ENCODE peak calls at places on chromosomes 4 and X, in five cellular contexts. S, I, E, C and M are unnamed samples.

GRCh38 chr4:80948161-80948560 is 82.3 kb upstream of the BMP3 start:
- DNase-seq in E (no peak), C (no peak), S (no peak), I (no peak), M (no peak)

GRCh38 chr4:2436301-2436700 is 17.5 kb downstream of the CFAP99 start:
- DNase-seq in S (peak), E (no peak), I (no peak), C (no peak), M (no peak)

GRCh38 chr4:1337376-1337831 is 9.6 kb upstream of the UVSSA start:
- DNase-seq in E (no peak), C (no peak), S (no peak), I (no peak), M (no peak)

GRCh38 chr4:38075370-38076152 is 115.4 kb downstream of the PTTG2 start:
- DNase-seq in C (no peak), E (peak), S (no peak), I (peak), M (no peak)

GRCh38 chrX:40100141-40100536 is 2.4 kb upstream of the BCOR start:
- DNase-seq in S (peak), C (no peak), E (no peak), I (no peak), M (no peak)

GRCh38 chr4:159075531-159075932 is 27.3 kb upstream of the RAPGEF2 start:
- DNase-seq in S (no peak), C (no peak), E (no peak), I (no peak), M (no peak)

GRCh38 chr4:8727131-8727530 is 134.6 kb downstream of the CPZ start:
- DNase-seq in I (no peak), S (peak), C (no peak), E (no peak), M (no peak)

GRCh38 chr4:120443111-120443510 is 376.5 kb upstream of the MAD2L1 start:
- DNase-seq in C (no peak), I (peak), E (no peak), S (no peak), M (no peak)

GRCh38 chr4:145909331-145909730 is 29.3 kb downstream of the ZNF827 start:
- DNase-seq in I (no peak), C (no peak), S (peak), E (no peak), M (no peak)

GRCh38 chrX:13778916-13779315 is 38.0 kb downstream of the GPM6B start:
- DNase-seq in C (no peak), I (peak), S (no peak), E (no peak), M (no peak)

GRCh38 chr4:111228396-111228795 is 605.5 kb upstream of the PITX2 start:
- DNase-seq in S (no peak), I (no peak), C (no peak), E (no peak), M (no peak)

GRCh38 chrX:40853816-40854123 is 118.4 kb upstream of the MED14 start:
- DNase-seq in S (no peak), I (no peak), E (no peak), C (no peak), M (no peak)

GRCh38 chr4:55358668-55359067 is 12.6 kb downstream of the SRD5A3 start:
- DNase-seq in I (peak), C (no peak), S (no peak), E (peak), M (no peak)

GRCh38 chr4:125021189-125021588 is 293.6 kb upstream of the FAT4 start:
- DNase-seq in C (no peak), E (no peak), I (no peak), S (no peak), M (no peak)

GRCh38 chr4:125020089-125021034 is 294.4 kb upstream of the FAT4 start:
- DNase-seq in C (no peak), S (no peak), I (no peak), E (no peak), M (no peak)

GRCh38 chr4:125022855-125023501 is 291.8 kb upstream of the FAT4 start:
- DNase-seq in E (no peak), I (no peak), C (no peak), S (no peak), M (no peak)
- TF ChIP-seq CTCF in E (no peak), I (no peak), C (no peak), S (no peak), M (no peak)

DNA sequence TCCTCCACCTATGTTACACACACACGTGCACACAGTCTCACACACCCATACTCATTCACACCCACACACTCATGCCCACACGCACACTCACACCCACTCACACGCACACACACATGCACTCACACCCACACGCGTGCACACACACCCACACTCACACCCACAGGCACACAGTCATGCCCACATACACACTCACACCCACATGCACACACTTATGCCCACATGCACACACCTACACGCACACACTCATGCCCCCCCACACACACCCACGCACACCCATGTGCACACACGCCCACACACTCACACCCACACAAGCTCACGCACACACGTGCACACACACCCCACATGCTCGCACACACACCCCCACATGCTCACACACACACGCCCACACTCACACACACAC is 140.0 kb downstream of the F11 start:
- DNase-seq in I (no peak), S (no peak), C (no peak), E (no peak), M (no peak)
- TF ChIP-seq CTCF in I (no peak), S (no peak), C (no peak), E (no peak), M (no peak)

GRCh38 chr4:119039779-119040178 is 95.9 kb upstream of the MYOZ2 start:
- DNase-seq in S (peak), C (no peak), I (no peak), E (no peak), M (no peak)
- TF ChIP-seq CTCF in S (peak), C (peak), I (peak), E (no peak), M (peak)

DNA sequence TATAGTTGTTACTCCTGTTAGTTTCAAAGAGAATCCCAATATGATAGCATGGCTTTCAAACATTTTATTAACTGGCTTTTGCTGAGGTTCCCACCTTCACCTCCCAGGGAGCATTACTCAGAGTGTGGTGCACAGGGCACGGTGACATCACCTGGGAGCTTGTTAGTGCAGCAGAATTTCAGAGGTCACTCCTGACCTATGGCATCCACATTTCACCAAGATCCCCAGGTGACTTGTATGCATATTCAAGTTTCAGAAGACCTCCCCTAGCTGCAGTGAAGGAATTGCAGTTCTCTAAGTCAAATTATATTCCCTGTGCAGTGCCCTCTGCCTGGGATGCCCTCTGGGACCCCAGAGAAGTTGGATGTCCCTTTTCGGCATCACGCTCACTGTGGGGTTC is 29.7 kb upstream of the LNX1 start:
- DNase-seq in I (no peak), S (peak), C (no peak), E (no peak), M (no peak)
- TF ChIP-seq CTCF in I (no peak), S (peak), C (no peak), E (no peak), M (peak)

GRCh38 chrX:12648995-12649394 is 142.2 kb upstream of the PRPS2 start:
- DNase-seq in I (no peak), E (no peak), C (no peak), S (no peak), M (no peak)
- TF ChIP-seq CTCF in I (no peak), E (no peak), C (no peak), S (no peak), M (no peak)

DNA sequence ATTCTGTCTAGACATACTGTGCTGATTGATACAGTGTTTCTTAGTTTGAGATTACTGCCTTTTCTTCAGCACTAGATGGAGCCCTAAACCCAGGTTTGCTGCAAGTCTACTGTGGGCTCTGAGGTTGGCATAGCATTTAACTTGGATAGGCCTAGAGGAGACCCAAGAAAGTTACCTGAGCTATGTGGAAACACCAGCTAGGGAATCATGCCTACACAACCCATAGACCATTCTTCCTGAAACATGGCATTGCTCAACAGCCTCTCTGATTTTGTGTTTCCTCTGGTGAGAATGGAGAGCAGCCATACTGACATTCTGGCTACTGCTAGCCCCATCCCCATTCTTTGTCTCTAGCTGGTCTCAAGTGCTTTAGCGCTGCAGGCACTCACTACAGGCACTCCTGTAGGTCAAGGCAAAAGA is 287.7 kb upstream of the PCDH18 start:
- DNase-seq in I (peak), C (no peak), E (peak), S (peak), M (peak)
- TF ChIP-seq CTCF in I (peak), C (peak), E (peak), S (peak), M (peak)

GRCh38 chr4:121650741-121651140 is 46.0 kb downstream of the ANXA5 start:
- DNase-seq in E (no peak), C (no peak), S (no peak), I (no peak), M (no peak)
- TF ChIP-seq CTCF in E (no peak), C (no peak), S (no peak), I (no peak), M (no peak)

GRCh38 chr4:140092094-140092820 is 61.7 kb downstream of the MAML3 start:
- DNase-seq in C (no peak), E (no peak), S (peak), I (no peak), M (no peak)
- TF ChIP-seq CTCF in C (no peak), E (no peak), S (no peak), I (no peak), M (no peak)

GRCh38 chr4:184250795-184251679 is 33.4 kb upstream of the ENPP6 start:
- DNase-seq in I (peak), E (peak), S (no peak), C (no peak), M (peak)
- TF ChIP-seq CTCF in I (peak), E (peak), S (peak), C (peak), M (peak)

DNA sequence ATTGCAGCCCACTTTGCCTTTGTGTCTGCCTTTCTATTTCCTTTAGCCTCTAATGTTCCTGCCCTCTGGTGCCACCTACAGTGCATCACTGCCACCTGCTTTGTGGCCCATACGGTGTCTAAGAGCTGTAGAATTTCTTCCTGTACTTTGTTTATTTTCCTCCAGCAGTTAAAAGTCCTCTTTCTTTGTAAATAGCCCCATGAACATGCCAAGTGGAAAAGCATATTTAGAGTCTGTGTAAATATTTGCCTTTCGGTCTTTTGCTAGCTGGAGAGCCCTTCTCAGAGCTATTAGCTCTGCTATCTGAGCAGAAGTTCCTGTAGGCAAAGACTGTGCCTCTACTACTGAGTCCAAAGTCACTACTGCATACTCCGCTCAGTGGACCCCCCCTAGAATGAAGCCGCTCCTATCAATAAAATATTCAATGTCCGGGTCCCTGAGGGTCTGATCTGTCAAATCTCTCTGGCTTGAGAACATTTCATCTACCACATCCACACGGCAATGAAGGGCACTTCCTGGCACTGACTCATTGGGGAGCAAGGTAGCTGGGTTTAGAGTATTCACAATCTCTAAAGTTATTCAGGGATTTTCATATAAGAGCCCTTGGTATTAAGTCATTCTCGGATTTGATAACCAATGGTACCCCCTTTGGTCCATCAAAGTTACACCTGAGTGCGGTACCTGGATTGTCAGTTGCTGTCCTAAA is 36.3 kb downstream of the SULT1E1 start:
- DNase-seq in E (no peak), I (peak), S (peak), C (no peak), M (no peak)
- TF ChIP-seq CTCF in E (peak), I (peak), S (peak), C (peak), M (peak)